ENCODE peak calls at places on chromosomes 2 and 18, in five cellular contexts. One of them, this sample, is unnamed.

GRCh38 chr2:3124921-3125760 is 252.5 kb downstream of the EIPR1 start:
- DNase-seq in GM12864: no peak
- DNase-seq in heart left ventricle: no peak
- DNase-seq in stomach: no peak
- DNase-seq in cardiac muscle cell: no peak
- DNase-seq in this sample: no peak

GRCh38 chr2:217248312-217248935 is 388.6 kb upstream of the TNP1 start:
- DNase-seq in GM12864: peak
- DNase-seq in heart left ventricle: peak
- DNase-seq in stomach: peak
- DNase-seq in cardiac muscle cell: peak
- DNase-seq in this sample: no peak

GRCh38 chr2:196511258-196511971 is 128.1 kb upstream of the CCDC150 start:
- DNase-seq in GM12864: no peak
- DNase-seq in heart left ventricle: no peak
- DNase-seq in stomach: no peak
- DNase-seq in cardiac muscle cell: no peak
- DNase-seq in this sample: no peak

GRCh38 chr2:179857236-179857635 is 4.2 kb downstream of the ZNF385B start:
- DNase-seq in GM12864: no peak
- DNase-seq in heart left ventricle: no peak
- DNase-seq in stomach: no peak
- DNase-seq in cardiac muscle cell: no peak
- DNase-seq in this sample: no peak

GRCh38 chr2:171391532-171391931 is 42.3 kb downstream of the METTL8 start:
- DNase-seq in GM12864: no peak
- DNase-seq in heart left ventricle: no peak
- DNase-seq in stomach: no peak
- DNase-seq in cardiac muscle cell: no peak
- DNase-seq in this sample: no peak

GRCh38 chr2:164840930-164841718 is 499 bp downstream of the COBLL1 start:
- DNase-seq in GM12864: no peak
- DNase-seq in heart left ventricle: peak
- DNase-seq in stomach: peak
- DNase-seq in cardiac muscle cell: peak
- DNase-seq in this sample: peak

GRCh38 chr2:46267616-46268015 is 29.6 kb upstream of the EPAS1 start:
- DNase-seq in GM12864: no peak
- DNase-seq in heart left ventricle: no peak
- DNase-seq in stomach: no peak
- DNase-seq in cardiac muscle cell: no peak
- DNase-seq in this sample: no peak

GRCh38 chr2:237987263-237987662 is 20.4 kb downstream of the UBE2F start:
- DNase-seq in GM12864: no peak
- DNase-seq in heart left ventricle: no peak
- DNase-seq in stomach: no peak
- DNase-seq in cardiac muscle cell: no peak
- DNase-seq in this sample: no peak

GRCh38 chr18:76491801-76492668 is 3.0 kb downstream of the ZNF516 start:
- DNase-seq in GM12864: no peak
- DNase-seq in heart left ventricle: no peak
- DNase-seq in stomach: peak
- DNase-seq in cardiac muscle cell: peak
- DNase-seq in this sample: peak

GRCh38 chr2:207813942-207814341 is 44.2 kb upstream of the FZD5 start:
- DNase-seq in GM12864: no peak
- DNase-seq in heart left ventricle: no peak
- DNase-seq in stomach: no peak
- DNase-seq in cardiac muscle cell: no peak
- DNase-seq in this sample: no peak

GRCh38 chr18:62325806-62326645 is 916 bp downstream of the TNFRSF11A start:
- DNase-seq in GM12864: peak
- DNase-seq in heart left ventricle: no peak
- DNase-seq in stomach: no peak
- DNase-seq in cardiac muscle cell: peak
- DNase-seq in this sample: no peak

GRCh38 chr2:62938126-62938525 is 112.5 kb upstream of the OTX1 start:
- DNase-seq in GM12864: no peak
- DNase-seq in heart left ventricle: no peak
- DNase-seq in stomach: no peak
- DNase-seq in cardiac muscle cell: no peak
- DNase-seq in this sample: no peak

GRCh38 chr18:21112140-21112473 is 494 bp upstream of the ROCK1 start:
- DNase-seq in GM12864: no peak
- DNase-seq in heart left ventricle: no peak
- DNase-seq in stomach: no peak
- DNase-seq in cardiac muscle cell: no peak
- DNase-seq in this sample: no peak

GRCh38 chr2:240714747-240715725 is 23.4 kb downstream of the AQP12A start:
- DNase-seq in GM12864: no peak
- DNase-seq in heart left ventricle: no peak
- DNase-seq in stomach: no peak
- DNase-seq in cardiac muscle cell: no peak
- DNase-seq in this sample: no peak

GRCh38 chr18:35968278-35968880 is 4.1 kb upstream of the RMP24 start:
- DNase-seq in GM12864: no peak
- DNase-seq in heart left ventricle: no peak
- DNase-seq in stomach: no peak
- DNase-seq in cardiac muscle cell: no peak
- DNase-seq in this sample: no peak

GRCh38 chr2:112150447-112150846 is 12.3 kb downstream of the FBLN7 start:
- DNase-seq in GM12864: no peak
- DNase-seq in heart left ventricle: no peak
- DNase-seq in stomach: peak
- DNase-seq in cardiac muscle cell: no peak
- DNase-seq in this sample: no peak

GRCh38 chr2:172113617-172114016 is 10.9 kb upstream of the DLX2 start:
- DNase-seq in GM12864: no peak
- DNase-seq in heart left ventricle: no peak
- DNase-seq in stomach: no peak
- DNase-seq in cardiac muscle cell: no peak
- DNase-seq in this sample: peak

GRCh38 chr2:38959938-38960608 is 70.4 kb downstream of the ARHGEF33 start:
- DNase-seq in GM12864: no peak
- DNase-seq in heart left ventricle: peak
- DNase-seq in stomach: peak
- DNase-seq in cardiac muscle cell: peak
- DNase-seq in this sample: no peak

GRCh38 chr18:45997689-45998088 is 30.6 kb upstream of the EPG5 start:
- DNase-seq in GM12864: no peak
- DNase-seq in heart left ventricle: no peak
- DNase-seq in stomach: no peak
- DNase-seq in cardiac muscle cell: no peak
- DNase-seq in this sample: no peak

GRCh38 chr2:43060435-43061016 is 165.9 kb downstream of the ZFP36L2 start:
- DNase-seq in GM12864: no peak
- DNase-seq in heart left ventricle: no peak
- DNase-seq in stomach: no peak
- DNase-seq in cardiac muscle cell: no peak
- DNase-seq in this sample: no peak

GRCh38 chr2:69298862-69299261 is 88.2 kb downstream of the GFPT1 start:
- DNase-seq in GM12864: no peak
- DNase-seq in heart left ventricle: no peak
- DNase-seq in stomach: no peak
- DNase-seq in cardiac muscle cell: no peak
- DNase-seq in this sample: no peak

GRCh38 chr2:221068123-221068522 is 504.0 kb downstream of the EPHA4 start:
- DNase-seq in GM12864: no peak
- DNase-seq in heart left ventricle: no peak
- DNase-seq in stomach: no peak
- DNase-seq in cardiac muscle cell: no peak
- DNase-seq in this sample: no peak

GRCh38 chr2:186459009-186459408 is 27.1 kb upstream of the ZC3H15 start:
- DNase-seq in GM12864: no peak
- DNase-seq in heart left ventricle: no peak
- DNase-seq in stomach: no peak
- DNase-seq in cardiac muscle cell: no peak
- DNase-seq in this sample: peak

GRCh38 chr2:7902251-7902765 is 779.5 kb upstream of the ID2 start:
- DNase-seq in GM12864: no peak
- DNase-seq in heart left ventricle: no peak
- DNase-seq in stomach: no peak
- DNase-seq in cardiac muscle cell: no peak
- DNase-seq in this sample: no peak

GRCh38 chr18:6951336-6952090 is 166.1 kb downstream of the LAMA1 start:
- DNase-seq in GM12864: no peak
- DNase-seq in heart left ventricle: no peak
- DNase-seq in stomach: no peak
- DNase-seq in cardiac muscle cell: no peak
- DNase-seq in this sample: no peak

GRCh38 chr18:13629841-13630747 is 96.3 kb downstream of the FAM210A start:
- DNase-seq in GM12864: no peak
- DNase-seq in heart left ventricle: peak
- DNase-seq in stomach: no peak
- DNase-seq in cardiac muscle cell: peak
- DNase-seq in this sample: peak

GRCh38 chr2:239824051-239824694 is 201.0 kb downstream of the NDUFA10 start:
- DNase-seq in GM12864: no peak
- DNase-seq in heart left ventricle: peak
- DNase-seq in stomach: peak
- DNase-seq in cardiac muscle cell: no peak
- DNase-seq in this sample: peak

GRCh38 chr18:69528439-69528838 is 127.8 kb downstream of the DOK6 start:
- DNase-seq in GM12864: no peak
- DNase-seq in heart left ventricle: no peak
- DNase-seq in stomach: no peak
- DNase-seq in cardiac muscle cell: no peak
- DNase-seq in this sample: no peak

DNA sequence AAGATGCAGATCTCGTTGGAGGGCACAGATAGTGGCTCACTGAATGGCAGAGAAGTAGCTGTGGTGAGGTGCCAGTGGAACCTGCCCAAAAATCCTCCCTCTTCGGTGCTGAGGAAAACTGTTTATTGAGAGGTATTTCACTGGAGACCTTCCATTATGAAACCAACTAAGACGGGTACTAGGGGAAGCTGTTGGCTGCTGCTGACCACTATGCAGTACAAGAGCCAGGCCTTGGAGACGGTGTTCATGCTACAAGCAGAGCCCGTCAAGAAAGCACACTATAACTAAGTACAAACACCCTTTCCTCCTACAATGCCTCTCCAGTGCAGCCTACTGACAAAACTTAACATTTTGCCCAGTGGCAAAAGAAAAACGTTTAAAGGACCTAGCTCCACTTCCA is 4.6 kb downstream of the ARL5A start:
- DNase-seq in GM12864: no peak
- DNase-seq in heart left ventricle: no peak
- DNase-seq in stomach: no peak
- DNase-seq in cardiac muscle cell: peak
- DNase-seq in this sample: no peak
- H3K4me3 ChIP-seq in GM12864: no peak
- H3K4me3 ChIP-seq in heart left ventricle: no peak
- H3K4me3 ChIP-seq in stomach: no peak
- H3K4me3 ChIP-seq in cardiac muscle cell: no peak
- H3K4me3 ChIP-seq in this sample: no peak

DNA sequence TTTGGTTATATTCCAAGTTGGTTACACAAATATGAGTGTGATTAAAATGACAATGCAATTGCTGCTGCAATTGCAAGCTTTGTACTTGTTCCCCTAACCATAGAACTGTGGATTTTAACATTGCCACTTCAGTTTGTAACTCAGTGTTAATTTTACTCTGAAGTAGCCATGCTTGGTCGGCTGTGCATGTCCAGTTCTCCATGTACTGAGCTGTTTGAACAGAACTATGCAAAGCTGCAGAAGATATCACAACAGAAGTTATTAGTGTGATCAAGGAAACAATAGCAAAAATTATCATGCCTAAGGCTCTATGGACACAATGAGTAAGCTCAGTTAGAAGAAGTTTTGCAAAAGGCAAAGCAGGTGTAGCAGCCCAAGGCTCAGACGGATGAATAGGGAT is 45.3 kb downstream of the CXCR4 start:
- DNase-seq in GM12864: no peak
- DNase-seq in heart left ventricle: no peak
- DNase-seq in stomach: no peak
- DNase-seq in cardiac muscle cell: no peak
- DNase-seq in this sample: peak
- H3K4me3 ChIP-seq in GM12864: no peak
- H3K4me3 ChIP-seq in heart left ventricle: no peak
- H3K4me3 ChIP-seq in stomach: no peak
- H3K4me3 ChIP-seq in cardiac muscle cell: no peak
- H3K4me3 ChIP-seq in this sample: peak

DNA sequence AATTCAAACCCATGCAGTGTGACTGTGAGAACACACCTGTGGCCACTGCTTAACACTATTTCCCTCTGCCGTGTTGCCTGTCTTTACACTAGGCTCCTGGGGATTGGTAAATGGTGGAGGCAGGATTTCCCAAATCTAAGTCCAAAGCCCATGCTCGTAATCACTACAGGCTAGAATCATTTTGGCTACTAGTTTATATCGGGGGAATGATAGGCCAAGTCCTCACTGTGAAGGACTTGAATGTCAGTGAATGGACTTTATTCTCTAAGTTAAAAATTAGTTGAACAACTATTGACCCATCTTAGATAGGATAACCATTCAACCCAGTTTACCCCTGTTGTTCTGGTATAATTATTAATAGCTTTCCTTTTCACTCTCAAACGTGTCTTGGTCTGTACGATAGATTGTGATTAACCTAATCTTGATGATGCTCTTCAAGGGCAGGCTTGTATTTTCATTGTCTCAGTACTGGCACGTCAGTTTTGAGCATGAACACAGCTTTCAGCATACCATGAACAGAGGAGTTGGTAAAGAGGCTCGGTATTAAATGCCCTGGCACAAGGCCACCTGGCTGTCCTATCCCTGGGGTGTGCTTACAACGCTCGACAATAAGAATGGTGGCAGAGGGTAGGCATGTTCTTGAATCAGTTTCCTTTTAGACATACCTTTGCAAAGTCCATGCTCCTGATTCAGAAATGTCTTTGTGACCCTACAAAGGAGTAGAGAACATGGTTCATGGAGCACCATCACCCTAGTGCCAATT is 148.8 kb downstream of the RTN4 start:
- DNase-seq in GM12864: no peak
- DNase-seq in heart left ventricle: no peak
- DNase-seq in stomach: no peak
- DNase-seq in cardiac muscle cell: no peak
- DNase-seq in this sample: no peak
- H3K4me3 ChIP-seq in GM12864: no peak
- H3K4me3 ChIP-seq in heart left ventricle: no peak
- H3K4me3 ChIP-seq in stomach: no peak
- H3K4me3 ChIP-seq in cardiac muscle cell: no peak
- H3K4me3 ChIP-seq in this sample: no peak

DNA sequence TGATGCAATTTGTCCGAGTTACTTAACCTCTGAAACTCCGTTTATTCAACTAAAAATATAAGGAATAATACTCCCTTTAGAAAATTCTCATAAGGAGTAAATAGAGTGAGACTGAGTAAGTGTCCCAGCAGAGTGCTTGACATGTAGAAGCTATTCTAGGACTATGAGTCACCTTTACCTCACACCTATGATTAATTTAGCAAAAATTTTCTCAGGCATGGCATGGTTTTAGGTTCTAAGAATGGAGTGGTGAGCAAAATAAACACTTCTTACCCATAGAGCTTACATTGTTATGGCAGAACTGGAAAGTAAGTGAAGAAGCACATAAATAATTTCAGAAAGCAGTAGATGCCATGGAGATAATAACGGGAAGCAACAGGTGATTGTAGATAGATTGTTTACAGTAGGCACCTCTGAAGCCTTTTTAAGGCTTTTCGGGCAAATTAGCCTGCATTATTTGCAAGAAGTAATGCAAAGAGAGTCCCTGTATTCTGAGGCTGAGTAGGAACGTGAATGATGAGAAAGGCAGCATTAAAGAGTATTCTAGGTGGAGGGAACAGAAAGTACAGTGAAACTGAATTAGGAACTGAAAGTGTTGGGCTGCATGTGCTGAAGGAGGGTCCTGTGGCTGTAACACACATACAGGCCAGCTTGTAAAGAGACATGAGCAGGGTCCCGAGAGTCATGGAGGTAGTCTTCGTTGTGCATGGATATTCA is 209.2 kb downstream of the ZNF407 start:
- DNase-seq in GM12864: peak
- DNase-seq in heart left ventricle: no peak
- DNase-seq in stomach: no peak
- DNase-seq in cardiac muscle cell: no peak
- DNase-seq in this sample: peak
- H3K4me3 ChIP-seq in GM12864: no peak
- H3K4me3 ChIP-seq in heart left ventricle: no peak
- H3K4me3 ChIP-seq in stomach: no peak
- H3K4me3 ChIP-seq in cardiac muscle cell: no peak
- H3K4me3 ChIP-seq in this sample: peak